ENCODE peak calls at places on chromosomes 16 and 17, in five cellular contexts. F is MM.1S, H is fibroblast of villous mesenchyme, N is A549, R is AG04450. G is an unnamed sample.

GRCh38 chr16:426115-426905 is 861 bp downstream of the RAB11FIP3 start:
- DNase-seq in F (peak), H (peak), N (no peak), R (no peak), G (no peak)

GRCh38 chr17:29154516-29155234 is 25.5 kb downstream of the MYO18A start:
- DNase-seq in F (no peak), R (no peak), N (no peak), H (no peak), G (no peak)

GRCh38 chr17:40122944-40123810 is 1.4 kb downstream of the MSL1 start:
- DNase-seq in H (peak), R (no peak), N (peak), F (peak), G (no peak)

GRCh38 chr17:34386343-34386924 is 23.4 kb upstream of the CCL1 start:
- DNase-seq in H (no peak), R (no peak), F (no peak), N (no peak), G (no peak)

GRCh38 chr17:40702271-40702670 is 1.3 kb downstream of the KRT24 start:
- DNase-seq in N (no peak), F (no peak), H (no peak), R (no peak), G (no peak)

GRCh38 chr16:72827907-72828306 is 220.0 kb downstream of the ZFHX3 start:
- DNase-seq in N (no peak), H (peak), R (no peak), F (no peak), G (no peak)

GRCh38 chr17:17231621-17232302 is 5.2 kb downstream of the FLCN start:
- DNase-seq in R (no peak), N (no peak), H (no peak), F (no peak), G (no peak)

GRCh38 chr17:4949321-4950074 is 1.2 kb upstream of the PFN1 start:
- DNase-seq in R (no peak), F (peak), H (peak), N (peak), G (no peak)

GRCh38 chr16:3058173-3059030 is 7.0 kb upstream of the IL32 start:
- DNase-seq in N (peak), H (peak), R (no peak), F (peak), G (no peak)

GRCh38 chr17:39679521-39680192 is 8.2 kb downstream of the PGAP3 start:
- DNase-seq in F (no peak), N (no peak), H (no peak), R (no peak), G (no peak)

GRCh38 chr16:4879049-4879448 is 31.8 kb downstream of the UBN1 start:
- DNase-seq in R (no peak), H (no peak), N (no peak), F (no peak), G (no peak)

GRCh38 chr16:48113471-48113870 is 42.3 kb downstream of the ABCC12 start:
- DNase-seq in R (no peak), N (peak), H (no peak), F (no peak), G (no peak)

GRCh38 chr16:47612711-47613110 is 151.6 kb downstream of the PHKB start:
- DNase-seq in R (no peak), F (no peak), N (no peak), H (peak), G (no peak)

GRCh38 chr16:84643180-84643583 is 5.1 kb upstream of the KLHL36 start:
- DNase-seq in H (peak), N (no peak), F (no peak), R (peak), G (peak)

GRCh38 chr17:1413281-1413791 is 13.3 kb upstream of the YWHAE start:
- DNase-seq in R (no peak), H (peak), F (no peak), N (peak), G (no peak)

GRCh38 chr17:46782250-46782953 is 36.1 kb downstream of the WNT3 start:
- DNase-seq in H (peak), N (peak), F (peak), R (no peak), G (no peak)

GRCh38 chr17:29155235-29155965 is 24.8 kb downstream of the MYO18A start:
- DNase-seq in F (peak), R (no peak), H (peak), N (peak), G (no peak)

GRCh38 chr17:38852771-38853291 is 690 bp downstream of the RPL23 start:
- DNase-seq in F (peak), H (peak), N (no peak), R (no peak), G (no peak)

GRCh38 chr16:53785044-53785443 is 81.1 kb downstream of the FTO start:
- DNase-seq in H (no peak), N (no peak), F (no peak), R (no peak), G (no peak)

GRCh38 chr16:72865835-72866234 is 182.1 kb downstream of the ZFHX3 start:
- DNase-seq in R (no peak), H (no peak), N (no peak), F (no peak), G (no peak)

GRCh38 chr17:17897442-17897841 is 60.7 kb upstream of the SREBF1 start:
- DNase-seq in H (no peak), N (no peak), R (no peak), F (peak), G (no peak)

GRCh38 chr16:9297437-9298113 is 206.1 kb downstream of the HAPSTR1 start:
- DNase-seq in N (peak), H (no peak), R (no peak), F (peak), G (no peak)

GRCh38 chr16:85576944-85577343 is 36.2 kb upstream of the GSE1 start:
- DNase-seq in F (no peak), R (no peak), N (no peak), H (no peak), G (no peak)

GRCh38 chr17:66233023-66233753 is 4.0 kb upstream of the APOH start:
- DNase-seq in H (no peak), N (peak), F (no peak), R (no peak), G (no peak)

GRCh38 chr16:57377080-57377841 is 5.0 kb downstream of the CX3CL1 start:
- DNase-seq in F (no peak), H (peak), R (peak), N (peak), G (no peak)

GRCh38 chr16:74169687-74170522 is 126.7 kb upstream of the PSMD7 start:
- DNase-seq in H (peak), R (peak), N (peak), F (no peak), G (no peak)

GRCh38 chr16:82655315-82655714 is 28.5 kb downstream of the CDH13 start:
- DNase-seq in F (no peak), H (peak), R (peak), N (no peak), G (peak)

GRCh38 chr16:71883193-71883848 is 661 bp downstream of the ZNF821 start:
- DNase-seq in F (peak), H (no peak), R (no peak), N (peak), G (no peak)

GRCh38 chr17:1029196-1029911 is 32.4 kb downstream of the TIMM22 start:
- DNase-seq in N (no peak), R (no peak), F (no peak), H (peak), G (peak)

GRCh38 chr16:47234-47633 is 6.2 kb downstream of the POLR3K start:
- DNase-seq in H (no peak), F (no peak), N (no peak), R (no peak), G (no peak)

GRCh38 chr17:16171613-16172012 is 43.7 kb downstream of the NCOR1 start:
- DNase-seq in F (no peak), R (no peak), N (peak), H (no peak), G (no peak)

GRCh38 chr17:40019140-40019991 is 4.1 kb downstream of the CSF3 start:
- DNase-seq in N (no peak), R (peak), H (peak), F (no peak), G (no peak)

GRCh38 chr16:23148166-23148512 is 1.1 kb downstream of the USP31 start:
- DNase-seq in R (no peak), F (no peak), H (no peak), N (peak), G (no peak)

GRCh38 chr16:23149993-23150364 is 727 bp upstream of the USP31 start:
- DNase-seq in R (no peak), F (no peak), N (no peak), H (no peak), G (no peak)

GRCh38 chr16:23147666-23148065 is 1.6 kb downstream of the USP31 start:
- DNase-seq in H (no peak), N (no peak), F (no peak), R (no peak), G (no peak)

GRCh38 chr16:23148513-23149266 is 562 bp downstream of the USP31 start:
- DNase-seq in R (no peak), H (peak), F (peak), N (peak), G (no peak)

GRCh38 chr16:23149267-23149992 is at the start of gene USP31:
- DNase-seq in R (peak), H (peak), N (peak), F (peak), G (peak)
- TF ChIP-seq CTCF in R (no peak), H (no peak), N (no peak), F (no peak), G (no peak)

GRCh38 chr16:87948735-87949070 is 2.5 kb upstream of the BANP start:
- DNase-seq in R (no peak), H (no peak), N (no peak), F (no peak), G (no peak)

GRCh38 chr16:87948119-87948545 is 3.1 kb upstream of the BANP start:
- DNase-seq in F (no peak), N (no peak), R (no peak), H (no peak), G (no peak)

GRCh38 chr16:87946596-87947350 is 4.5 kb upstream of the BANP start:
- DNase-seq in R (no peak), N (no peak), H (no peak), F (no peak), G (no peak)

GRCh38 chr16:87949071-87949744 is 2.0 kb upstream of the BANP start:
- DNase-seq in F (no peak), H (no peak), N (no peak), R (no peak), G (no peak)

GRCh38 chr16:87947356-87948118 is 3.7 kb upstream of the BANP start:
- DNase-seq in F (no peak), H (no peak), R (no peak), N (no peak), G (no peak)
- H3K4me3 ChIP-seq in F (no peak), H (no peak), R (no peak), N (no peak), G (no peak)

GRCh38 chr16:1929578-1930337 is 11.5 kb upstream of the HS3ST6 start:
- DNase-seq in N (peak), H (peak), F (peak), R (peak), G (peak)

GRCh38 chr16:1933097-1933661 is 9.8 kb downstream of the MSRB1 start:
- DNase-seq in F (no peak), R (no peak), H (no peak), N (no peak), G (no peak)

GRCh38 chr16:1930338-1930720 is 12.1 kb upstream of the HS3ST6 start:
- DNase-seq in F (no peak), N (no peak), H (no peak), R (no peak), G (no peak)

GRCh38 chr16:1929105-1929504 is 10.9 kb upstream of the HS3ST6 start:
- DNase-seq in H (peak), F (peak), R (no peak), N (peak), G (no peak)

GRCh38 chr16:1932050-1933028 is 10.7 kb downstream of the MSRB1 start:
- DNase-seq in F (no peak), N (peak), H (no peak), R (no peak), G (no peak)
- TF ChIP-seq CTCF in F (no peak), N (peak), H (peak), R (no peak), G (peak)

DNA sequence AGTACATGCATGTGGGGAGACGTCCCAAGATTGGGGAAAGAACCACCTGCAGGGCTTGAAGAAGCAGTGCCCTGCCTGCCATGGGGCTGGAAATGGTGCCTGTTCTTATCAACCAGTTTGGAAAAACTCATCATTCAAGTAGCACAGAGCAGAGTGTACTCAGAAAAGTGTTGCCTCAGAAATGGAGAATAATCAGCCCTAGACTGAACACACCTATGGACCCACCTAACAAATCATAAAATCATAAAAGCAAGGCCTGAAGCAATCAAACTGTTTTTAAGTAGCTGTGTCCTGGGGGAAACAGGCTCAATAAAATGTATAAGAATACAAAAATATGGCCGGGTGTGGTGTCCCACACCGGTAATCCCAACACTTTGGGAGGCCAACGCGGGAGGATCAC is 11.2 kb downstream of the QRICH2 start:
- DNase-seq in R (no peak), N (no peak), H (no peak), F (no peak), G (no peak)
- H3K4me3 ChIP-seq in R (no peak), N (no peak), H (no peak), F (no peak), G (no peak)

GRCh38 chr17:14594690-14595089 is 293.8 kb downstream of the HS3ST3B1 start:
- DNase-seq in H (no peak), N (no peak), R (no peak), F (no peak), G (no peak)
- TF ChIP-seq CTCF in H (no peak), N (no peak), R (no peak), F (no peak), G (no peak)

DNA sequence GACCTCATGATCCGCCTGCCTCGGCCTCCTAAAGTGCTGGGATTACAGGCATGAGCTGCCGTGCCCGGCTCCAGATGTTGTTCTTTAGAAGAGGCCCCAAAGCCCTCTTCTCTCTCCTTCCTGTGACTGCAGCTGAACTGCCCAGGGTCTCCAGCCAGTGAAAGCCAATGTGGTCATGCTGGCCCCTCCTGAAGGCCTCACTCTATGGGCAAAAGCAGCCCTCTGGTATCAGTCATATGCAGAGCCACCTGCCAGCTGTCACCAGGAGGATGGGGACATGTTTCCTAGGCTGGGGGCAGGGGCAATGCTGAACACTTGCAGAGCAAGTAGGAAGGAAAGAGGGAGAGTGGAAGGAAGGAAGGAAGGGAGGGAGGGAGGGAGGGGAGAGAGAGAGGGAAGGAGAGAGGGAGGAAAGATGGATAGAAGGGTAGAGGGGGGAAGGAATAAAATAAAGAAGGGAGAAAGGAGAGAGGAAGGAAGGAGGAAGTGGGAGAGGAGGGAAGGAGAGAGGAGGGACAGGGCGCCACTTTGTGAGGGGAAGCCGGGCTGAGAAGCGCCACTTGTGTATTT is 36.0 kb downstream of the SOCS3 start:
- DNase-seq in R (no peak), F (no peak), H (no peak), N (no peak), G (no peak)
- H3K4me3 ChIP-seq in R (no peak), F (no peak), H (no peak), N (no peak), G (no peak)

DNA sequence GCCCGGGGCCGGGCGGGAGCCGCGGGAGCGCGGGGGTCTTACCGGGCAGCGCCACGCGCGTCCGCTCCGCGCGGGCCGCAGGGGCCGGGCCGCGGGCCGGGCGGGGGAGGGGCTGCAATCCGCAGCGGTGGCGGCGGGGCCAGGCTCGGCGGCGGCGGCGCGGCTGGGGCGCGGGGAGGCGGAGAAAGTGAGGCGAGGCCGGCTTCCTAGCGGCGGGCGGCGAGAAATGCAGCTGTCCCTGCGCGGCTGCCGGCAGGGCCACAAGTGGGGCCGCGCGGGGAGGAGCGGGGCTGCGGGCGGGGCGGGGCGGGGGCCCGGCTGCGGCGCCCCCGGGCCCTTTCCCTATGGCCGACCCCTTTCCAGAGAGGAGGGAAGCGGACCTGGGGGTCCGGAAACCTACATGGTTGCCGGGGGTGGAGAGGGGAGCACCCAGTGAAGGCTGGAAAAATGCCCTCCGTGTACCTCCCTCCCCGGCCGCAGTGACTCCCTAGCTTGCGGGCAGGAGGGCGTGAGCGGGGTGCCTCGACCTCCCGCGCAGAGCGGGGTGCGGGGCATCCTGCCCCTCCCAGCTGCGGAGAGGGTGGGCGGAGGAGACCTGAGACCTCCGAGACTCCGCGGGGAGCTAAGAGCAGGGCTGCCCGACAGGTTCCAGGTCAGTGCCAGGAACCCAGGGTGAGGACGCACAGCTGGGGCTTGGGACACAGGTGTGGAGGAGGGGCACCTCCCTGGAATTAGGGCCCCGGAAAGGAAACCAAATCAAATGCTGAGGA is at the start of gene CUEDC1:
- DNase-seq in R (no peak), N (peak), F (peak), H (peak), G (no peak)
- TF ChIP-seq CTCF in R (peak), N (peak), F (no peak), H (no peak), G (peak)